ENCODE peak calls at places on chromosomes 13 and 19, in seven cellular contexts. One of them, this sample, is unnamed.

GRCh38 chr13:27496851-27497250 is 46.5 kb upstream of the MTIF3 start:
- DNase-seq in GM23338: no peak
- DNase-seq in NCI-H2107: no peak
- DNase-seq in activated naive CD4-positive, alpha-beta T cell: no peak
- DNase-seq in fibroblast of lung: no peak
- DNase-seq in activated naive CD8-positive, alpha-beta T cell treated with anti-CD3 and anti-CD28 coated beads for 36 hours: no peak
- DNase-seq in IMR-90: no peak
- DNase-seq in this sample: no peak

GRCh38 chr19:1112254-1113208 is 8.7 kb downstream of the GPX4 start:
- DNase-seq in GM23338: peak
- DNase-seq in NCI-H2107: no peak
- DNase-seq in activated naive CD4-positive, alpha-beta T cell: no peak
- DNase-seq in fibroblast of lung: no peak
- DNase-seq in activated naive CD8-positive, alpha-beta T cell treated with anti-CD3 and anti-CD28 coated beads for 36 hours: no peak
- DNase-seq in IMR-90: no peak
- DNase-seq in this sample: no peak

GRCh38 chr13:45315520-45316167 is 25.3 kb downstream of the TPT1 start:
- DNase-seq in GM23338: no peak
- DNase-seq in NCI-H2107: no peak
- DNase-seq in activated naive CD4-positive, alpha-beta T cell: no peak
- DNase-seq in fibroblast of lung: no peak
- DNase-seq in activated naive CD8-positive, alpha-beta T cell treated with anti-CD3 and anti-CD28 coated beads for 36 hours: no peak
- DNase-seq in IMR-90: no peak
- DNase-seq in this sample: no peak

GRCh38 chr13:101700598-101700997 is 248.1 kb downstream of the ITGBL1 start:
- DNase-seq in GM23338: no peak
- DNase-seq in NCI-H2107: no peak
- DNase-seq in activated naive CD4-positive, alpha-beta T cell: no peak
- DNase-seq in fibroblast of lung: peak
- DNase-seq in activated naive CD8-positive, alpha-beta T cell treated with anti-CD3 and anti-CD28 coated beads for 36 hours: no peak
- DNase-seq in IMR-90: no peak
- DNase-seq in this sample: no peak

GRCh38 chr13:101092985-101093384 is 323.3 kb downstream of the NALCN start:
- DNase-seq in GM23338: no peak
- DNase-seq in NCI-H2107: no peak
- DNase-seq in activated naive CD4-positive, alpha-beta T cell: no peak
- DNase-seq in fibroblast of lung: no peak
- DNase-seq in activated naive CD8-positive, alpha-beta T cell treated with anti-CD3 and anti-CD28 coated beads for 36 hours: no peak
- DNase-seq in IMR-90: peak
- DNase-seq in this sample: no peak

GRCh38 chr19:6886272-6886671 is 1.1 kb upstream of the ADGRE1 start:
- DNase-seq in GM23338: no peak
- DNase-seq in NCI-H2107: no peak
- DNase-seq in activated naive CD4-positive, alpha-beta T cell: no peak
- DNase-seq in fibroblast of lung: no peak
- DNase-seq in activated naive CD8-positive, alpha-beta T cell treated with anti-CD3 and anti-CD28 coated beads for 36 hours: no peak
- DNase-seq in IMR-90: no peak
- DNase-seq in this sample: no peak

GRCh38 chr19:4233282-4233853 is 4.0 kb downstream of the EBI3 start:
- DNase-seq in GM23338: peak
- DNase-seq in NCI-H2107: no peak
- DNase-seq in activated naive CD4-positive, alpha-beta T cell: peak
- DNase-seq in fibroblast of lung: no peak
- DNase-seq in activated naive CD8-positive, alpha-beta T cell treated with anti-CD3 and anti-CD28 coated beads for 36 hours: peak
- DNase-seq in IMR-90: peak
- DNase-seq in this sample: no peak

GRCh38 chr19:8320564-8321066 is 560 bp downstream of the NDUFA7 start:
- DNase-seq in GM23338: peak
- DNase-seq in NCI-H2107: no peak
- DNase-seq in activated naive CD4-positive, alpha-beta T cell: no peak
- DNase-seq in fibroblast of lung: no peak
- DNase-seq in activated naive CD8-positive, alpha-beta T cell treated with anti-CD3 and anti-CD28 coated beads for 36 hours: peak
- DNase-seq in IMR-90: no peak
- DNase-seq in this sample: no peak

GRCh38 chr13:98405690-98406344 is 171.1 kb downstream of the STK24 start:
- DNase-seq in GM23338: no peak
- DNase-seq in NCI-H2107: no peak
- DNase-seq in activated naive CD4-positive, alpha-beta T cell: no peak
- DNase-seq in fibroblast of lung: no peak
- DNase-seq in activated naive CD8-positive, alpha-beta T cell treated with anti-CD3 and anti-CD28 coated beads for 36 hours: no peak
- DNase-seq in IMR-90: no peak
- DNase-seq in this sample: no peak

GRCh38 chr19:6161271-6161850 is 25.9 kb downstream of the ACSBG2 start:
- DNase-seq in GM23338: peak
- DNase-seq in NCI-H2107: no peak
- DNase-seq in activated naive CD4-positive, alpha-beta T cell: no peak
- DNase-seq in fibroblast of lung: no peak
- DNase-seq in activated naive CD8-positive, alpha-beta T cell treated with anti-CD3 and anti-CD28 coated beads for 36 hours: peak
- DNase-seq in IMR-90: no peak
- DNase-seq in this sample: no peak

GRCh38 chr19:16588824-16589577 is 16.8 kb upstream of the SLC35E1 start:
- DNase-seq in GM23338: no peak
- DNase-seq in NCI-H2107: no peak
- DNase-seq in activated naive CD4-positive, alpha-beta T cell: no peak
- DNase-seq in fibroblast of lung: no peak
- DNase-seq in activated naive CD8-positive, alpha-beta T cell treated with anti-CD3 and anti-CD28 coated beads for 36 hours: no peak
- DNase-seq in IMR-90: no peak
- DNase-seq in this sample: no peak